ENCODE peak calls at places on chromosomes 11 and 22, in eight cellular contexts. One of them, this sample, is unnamed.

GRCh38 chr11:114073506-114074381 is 14.2 kb downstream of the ZBTB16 start:
- DNase-seq in sigmoid colon: peak; percentile 64
- DNase-seq in HepG2: no peak
- DNase-seq in breast epithelium: no peak
- DNase-seq in stomach: no peak
- DNase-seq in transverse colon: no peak
- DNase-seq in A549: no peak
- DNase-seq in NB4: peak; percentile 64
- DNase-seq in this sample: no peak

GRCh38 chr11:67634366-67635230 is 4.9 kb upstream of the NUDT8 start:
- DNase-seq in sigmoid colon: peak; percentile 54
- DNase-seq in HepG2: no peak
- DNase-seq in breast epithelium: peak; percentile 37
- DNase-seq in stomach: no peak
- DNase-seq in transverse colon: no peak
- DNase-seq in A549: no peak
- DNase-seq in NB4: no peak
- DNase-seq in this sample: no peak

GRCh38 chr22:36860821-36861659 is at the start of gene NCF4:
- DNase-seq in sigmoid colon: peak; percentile 87
- DNase-seq in HepG2: no peak
- DNase-seq in breast epithelium: no peak
- DNase-seq in stomach: peak; percentile 57
- DNase-seq in transverse colon: peak; percentile 77
- DNase-seq in A549: no peak
- DNase-seq in NB4: peak; percentile 98
- DNase-seq in this sample: peak; percentile 47

GRCh38 chr11:35216962-35217667 is 78.1 kb downstream of the CD44 start:
- DNase-seq in sigmoid colon: no peak
- DNase-seq in HepG2: peak; percentile 17
- DNase-seq in breast epithelium: no peak
- DNase-seq in stomach: no peak
- DNase-seq in transverse colon: no peak
- DNase-seq in A549: no peak
- DNase-seq in NB4: no peak
- DNase-seq in this sample: no peak

GRCh38 chr22:48403521-48403921 is 1424.2 kb downstream of the BRD1 start:
- DNase-seq in sigmoid colon: no peak
- DNase-seq in HepG2: no peak
- DNase-seq in breast epithelium: no peak
- DNase-seq in stomach: peak; percentile 22
- DNase-seq in transverse colon: no peak
- DNase-seq in A549: no peak
- DNase-seq in NB4: no peak
- DNase-seq in this sample: no peak

GRCh38 chr11:87300640-87301381 is 263.1 kb downstream of the TMEM135 start:
- DNase-seq in sigmoid colon: no peak
- DNase-seq in HepG2: no peak
- DNase-seq in breast epithelium: no peak
- DNase-seq in stomach: no peak
- DNase-seq in transverse colon: peak; percentile 25
- DNase-seq in A549: no peak
- DNase-seq in NB4: no peak
- DNase-seq in this sample: peak; percentile 75

GRCh38 chr11:64441127-64441526 is 82.2 kb downstream of the RPS6KA4 start:
- DNase-seq in sigmoid colon: no peak
- DNase-seq in HepG2: no peak
- DNase-seq in breast epithelium: peak; percentile 5
- DNase-seq in stomach: no peak
- DNase-seq in transverse colon: no peak
- DNase-seq in A549: no peak
- DNase-seq in NB4: no peak
- DNase-seq in this sample: no peak

GRCh38 chr11:9752091-9752490 is 88.2 kb downstream of the SWAP70 start:
- DNase-seq in sigmoid colon: no peak
- DNase-seq in HepG2: peak; percentile 21
- DNase-seq in breast epithelium: no peak
- DNase-seq in stomach: peak; percentile 43
- DNase-seq in transverse colon: no peak
- DNase-seq in A549: no peak
- DNase-seq in NB4: peak; percentile 42
- DNase-seq in this sample: peak; percentile 22

GRCh38 chr22:44026630-44027511 is 2.8 kb downstream of the PARVB start:
- DNase-seq in sigmoid colon: peak; percentile 85
- DNase-seq in HepG2: no peak
- DNase-seq in breast epithelium: no peak
- DNase-seq in stomach: peak; percentile 70
- DNase-seq in transverse colon: peak; percentile 87
- DNase-seq in A549: no peak
- DNase-seq in NB4: peak; percentile 91
- DNase-seq in this sample: peak; percentile 83

GRCh38 chr11:13000721-13001120 is 8.4 kb upstream of the RASSF10 start:
- DNase-seq in sigmoid colon: no peak
- DNase-seq in HepG2: no peak
- DNase-seq in breast epithelium: no peak
- DNase-seq in stomach: no peak
- DNase-seq in transverse colon: no peak
- DNase-seq in A549: no peak
- DNase-seq in NB4: no peak
- DNase-seq in this sample: no peak

GRCh38 chr11:88508808-88509581 is 171.5 kb upstream of the CTSC start:
- DNase-seq in sigmoid colon: no peak
- DNase-seq in HepG2: no peak
- DNase-seq in breast epithelium: no peak
- DNase-seq in stomach: no peak
- DNase-seq in transverse colon: peak; percentile 10
- DNase-seq in A549: no peak
- DNase-seq in NB4: no peak
- DNase-seq in this sample: peak; percentile 12

GRCh38 chr11:18012314-18012905 is 437 bp downstream of the SERGEF start:
- DNase-seq in sigmoid colon: peak; percentile 69
- DNase-seq in HepG2: peak; percentile 45
- DNase-seq in breast epithelium: no peak
- DNase-seq in stomach: peak; percentile 27
- DNase-seq in transverse colon: peak; percentile 23
- DNase-seq in A549: peak; percentile 18
- DNase-seq in NB4: peak; percentile 55
- DNase-seq in this sample: peak; percentile 52

GRCh38 chr11:77080643-77081210 is 14.0 kb downstream of the CAPN5 start:
- DNase-seq in sigmoid colon: peak; percentile 49
- DNase-seq in HepG2: no peak
- DNase-seq in breast epithelium: no peak
- DNase-seq in stomach: peak; percentile 25
- DNase-seq in transverse colon: peak; percentile 8
- DNase-seq in A549: no peak
- DNase-seq in NB4: no peak
- DNase-seq in this sample: no peak

GRCh38 chr22:50468626-50469025 is 6.2 kb downstream of the SBF1 start:
- DNase-seq in sigmoid colon: no peak
- DNase-seq in HepG2: no peak
- DNase-seq in breast epithelium: no peak
- DNase-seq in stomach: no peak
- DNase-seq in transverse colon: no peak
- DNase-seq in A549: no peak
- DNase-seq in NB4: no peak
- DNase-seq in this sample: no peak

GRCh38 chr22:50467773-50468440 is 6.9 kb downstream of the SBF1 start:
- DNase-seq in sigmoid colon: no peak
- DNase-seq in HepG2: no peak
- DNase-seq in breast epithelium: no peak
- DNase-seq in stomach: no peak
- DNase-seq in transverse colon: no peak
- DNase-seq in A549: no peak
- DNase-seq in NB4: no peak
- DNase-seq in this sample: no peak

GRCh38 chr22:50465066-50465465 is 9.8 kb downstream of the SBF1 start:
- DNase-seq in sigmoid colon: no peak
- DNase-seq in HepG2: no peak
- DNase-seq in breast epithelium: no peak
- DNase-seq in stomach: no peak
- DNase-seq in transverse colon: no peak
- DNase-seq in A549: no peak
- DNase-seq in NB4: no peak
- DNase-seq in this sample: no peak

GRCh38 chr22:50465531-50465930 is 9.3 kb downstream of the SBF1 start:
- DNase-seq in sigmoid colon: no peak
- DNase-seq in HepG2: no peak
- DNase-seq in breast epithelium: no peak
- DNase-seq in stomach: no peak
- DNase-seq in transverse colon: no peak
- DNase-seq in A549: no peak
- DNase-seq in NB4: no peak
- DNase-seq in this sample: no peak

GRCh38 chr22:50467341-50467740 is 7.5 kb downstream of the SBF1 start:
- DNase-seq in sigmoid colon: no peak
- DNase-seq in HepG2: no peak
- DNase-seq in breast epithelium: no peak
- DNase-seq in stomach: no peak
- DNase-seq in transverse colon: no peak
- DNase-seq in A549: no peak
- DNase-seq in NB4: no peak
- DNase-seq in this sample: no peak
- TF ChIP-seq POLR2A in sigmoid colon: no peak
- TF ChIP-seq POLR2A in HepG2: no peak
- TF ChIP-seq POLR2A in breast epithelium: no peak
- TF ChIP-seq POLR2A in stomach: no peak
- TF ChIP-seq POLR2A in transverse colon: no peak
- TF ChIP-seq POLR2A in A549: no peak
- TF ChIP-seq POLR2A in NB4: no peak
- TF ChIP-seq POLR2A in this sample: no peak

DNA sequence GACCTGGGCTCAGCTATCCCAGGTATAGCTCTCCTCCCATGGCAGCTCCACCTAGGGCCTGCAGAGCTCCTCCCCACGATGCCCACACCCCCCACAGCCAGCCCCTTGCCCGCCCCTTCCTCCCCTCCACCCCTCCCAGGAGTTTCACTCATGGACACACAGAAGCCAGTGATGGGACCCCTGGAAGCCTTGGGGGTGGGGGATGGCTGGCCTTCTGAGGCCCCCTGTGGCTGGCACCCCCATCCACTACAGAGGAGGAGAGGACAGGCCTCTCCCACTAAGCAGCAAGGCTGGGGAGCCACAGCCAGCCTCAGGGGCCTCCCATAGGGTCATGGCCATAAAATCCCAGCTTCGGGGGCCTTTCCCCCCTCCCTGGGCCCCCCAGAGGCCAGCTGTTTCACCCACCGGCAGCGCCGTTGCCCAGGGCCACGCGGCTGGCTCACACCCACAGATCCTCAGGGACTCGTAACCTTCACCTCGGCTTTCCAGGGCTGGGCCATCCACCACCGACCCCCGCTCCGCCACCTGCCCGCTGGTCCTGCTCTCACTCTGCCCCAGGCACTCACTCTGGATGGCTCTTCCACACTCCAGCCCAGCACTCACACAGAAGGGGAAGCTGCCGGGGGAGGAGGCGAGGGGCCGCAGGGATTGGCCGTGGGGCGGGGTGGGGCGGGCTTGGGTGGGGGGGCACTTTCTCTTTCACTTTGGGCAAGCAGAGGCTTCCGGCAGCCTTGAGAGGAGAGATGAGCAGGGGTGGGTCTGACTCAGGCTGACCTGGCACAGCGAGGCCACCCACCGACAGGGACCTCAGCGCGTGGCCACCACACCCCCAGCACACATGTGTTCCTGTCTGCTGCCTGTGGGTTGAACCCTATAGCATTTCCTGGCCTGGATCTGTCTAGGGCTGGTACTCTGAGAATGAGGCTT is 2.2 kb downstream of the SLC25A22 start:
- DNase-seq in sigmoid colon: peak; percentile 91
- DNase-seq in HepG2: peak; percentile 79
- DNase-seq in breast epithelium: no peak
- DNase-seq in stomach: peak; percentile 77
- DNase-seq in transverse colon: peak; percentile 81
- DNase-seq in A549: no peak
- DNase-seq in NB4: peak; percentile 90
- DNase-seq in this sample: peak; percentile 83
- TF ChIP-seq POLR2A in sigmoid colon: no peak
- TF ChIP-seq POLR2A in HepG2: no peak
- TF ChIP-seq POLR2A in breast epithelium: no peak
- TF ChIP-seq POLR2A in stomach: no peak
- TF ChIP-seq POLR2A in transverse colon: peak; percentile 35
- TF ChIP-seq POLR2A in A549: no peak
- TF ChIP-seq POLR2A in NB4: peak; percentile 24
- TF ChIP-seq POLR2A in this sample: no peak

DNA sequence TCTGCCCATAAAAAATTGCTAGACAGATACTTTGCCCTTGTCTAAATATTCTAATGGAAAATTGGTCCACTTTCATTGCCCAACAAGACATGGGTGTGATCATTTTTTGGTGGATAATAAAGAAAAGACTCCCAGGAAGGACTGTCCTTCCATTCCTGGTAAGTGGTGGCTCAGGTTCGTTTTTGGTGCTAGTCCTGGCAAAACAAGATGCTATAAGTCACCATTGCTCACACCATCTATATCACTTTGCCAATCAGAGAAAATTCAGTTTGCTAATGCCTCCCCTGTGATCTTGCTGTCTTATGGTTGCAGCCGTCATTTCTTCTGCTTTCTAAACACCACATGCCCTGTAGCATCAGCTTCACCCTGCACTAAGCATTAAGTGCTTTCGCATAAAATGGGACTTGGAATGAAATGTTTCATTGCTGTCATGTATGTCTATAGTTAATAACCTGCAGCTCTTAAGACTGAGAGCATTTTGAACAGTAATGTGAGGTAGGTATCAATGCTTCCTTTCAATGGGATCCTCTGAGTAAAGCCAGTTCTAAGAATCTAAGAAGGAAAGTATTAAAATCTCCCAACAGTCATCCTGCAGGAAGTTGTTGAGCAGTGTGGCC is 108.4 kb downstream of the DBX1 start:
- DNase-seq in sigmoid colon: no peak
- DNase-seq in HepG2: no peak
- DNase-seq in breast epithelium: no peak
- DNase-seq in stomach: no peak
- DNase-seq in transverse colon: no peak
- DNase-seq in A549: no peak
- DNase-seq in NB4: no peak
- DNase-seq in this sample: no peak
- TF ChIP-seq POLR2A in sigmoid colon: no peak
- TF ChIP-seq POLR2A in HepG2: no peak
- TF ChIP-seq POLR2A in breast epithelium: no peak
- TF ChIP-seq POLR2A in stomach: no peak
- TF ChIP-seq POLR2A in transverse colon: no peak
- TF ChIP-seq POLR2A in A549: no peak
- TF ChIP-seq POLR2A in NB4: no peak
- TF ChIP-seq POLR2A in this sample: no peak

DNA sequence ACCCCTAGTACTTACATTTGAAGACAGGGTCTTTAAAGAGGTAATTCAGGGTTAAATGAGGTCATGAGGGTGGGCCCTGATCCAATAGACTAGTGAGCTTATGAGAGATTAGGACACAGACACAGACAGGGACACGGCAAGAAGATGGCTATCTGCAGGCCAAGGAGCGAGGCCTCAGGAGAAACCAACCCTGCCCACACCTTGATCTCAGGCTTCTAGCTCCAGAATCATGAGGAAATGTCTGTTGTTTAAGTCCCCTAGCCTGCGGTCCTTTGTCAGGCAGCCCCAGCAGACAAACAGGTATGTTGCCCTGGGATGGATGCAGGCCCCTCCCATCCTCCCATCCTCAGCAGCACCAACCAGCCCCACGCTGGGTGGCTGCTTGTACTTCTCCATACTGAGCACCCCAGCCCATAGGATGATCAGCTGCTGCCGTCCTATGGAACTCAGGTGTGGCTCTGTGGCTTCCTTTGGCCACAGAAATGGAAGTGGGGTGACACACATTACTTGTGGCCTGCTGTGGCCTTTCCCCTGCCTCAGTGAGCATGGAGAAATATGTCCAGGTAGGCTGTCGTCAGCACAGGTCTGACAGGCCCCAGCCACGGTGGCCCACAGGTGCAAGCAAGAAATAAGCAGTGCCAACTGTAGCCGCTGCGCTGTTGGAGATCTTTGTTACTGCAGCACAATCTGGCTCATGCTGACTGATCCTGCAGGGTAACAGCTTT is 7.9 kb downstream of the GNB1L start:
- DNase-seq in sigmoid colon: peak; percentile 52
- DNase-seq in HepG2: no peak
- DNase-seq in breast epithelium: no peak
- DNase-seq in stomach: no peak
- DNase-seq in transverse colon: no peak
- DNase-seq in A549: no peak
- DNase-seq in NB4: no peak
- DNase-seq in this sample: no peak
- TF ChIP-seq POLR2A in sigmoid colon: no peak
- TF ChIP-seq POLR2A in HepG2: no peak
- TF ChIP-seq POLR2A in breast epithelium: no peak
- TF ChIP-seq POLR2A in stomach: no peak
- TF ChIP-seq POLR2A in transverse colon: no peak
- TF ChIP-seq POLR2A in A549: no peak
- TF ChIP-seq POLR2A in NB4: no peak
- TF ChIP-seq POLR2A in this sample: no peak

This sample was measured in erythroblast.